ENCODE peak calls at places on chromosome 17, in nine cellular contexts. T, D, F, O, Y, Q, I, B and M are unnamed samples.

GRCh38 chr17:74212262-74212912 is 984 bp upstream of the TTYH2 start:
- DNase-seq in Q (no peak), F (no peak), B (no peak), I (peak; percentile 34), D (no peak), T (no peak), O (no peak), Y (no peak), M (no peak)

GRCh38 chr17:32136856-32137255 is 5.4 kb upstream of the RHOT1 start:
- DNase-seq in Q (no peak), D (no peak), B (no peak), F (no peak), I (no peak), Y (no peak), O (no peak), T (no peak), M (no peak)

GRCh38 chr17:50241431-50241830 is 32.8 kb upstream of the TMEM92 start:
- DNase-seq in O (no peak), Y (no peak), D (no peak), F (no peak), Q (no peak), B (no peak), I (no peak), T (no peak), M (no peak)

GRCh38 chr17:18248300-18248731 is 10.2 kb downstream of the FLII start:
- DNase-seq in Y (peak; percentile 16), F (peak; percentile 69), D (peak; percentile 33), T (no peak), B (peak; percentile 90), O (peak; percentile 29), I (peak; percentile 45), Q (peak; percentile 49), M (no peak)

GRCh38 chr17:16923097-16923903 is 48.6 kb downstream of the TNFRSF13B start:
- DNase-seq in Y (no peak), O (no peak), T (peak; percentile 53), B (no peak), I (no peak), F (no peak), Q (no peak), D (no peak), M (no peak)

GRCh38 chr17:16407911-16408588 is 7.3 kb upstream of the TRPV2 start:
- DNase-seq in Q (no peak), D (no peak), I (peak; percentile 16), Y (no peak), T (peak; percentile 79), B (peak; percentile 85), F (no peak), O (no peak), M (no peak)

GRCh38 chr17:746783-747629 is 5.1 kb downstream of the GEMIN4 start:
- DNase-seq in F (no peak), T (no peak), O (no peak), D (no peak), B (no peak), Y (no peak), I (no peak), Q (no peak), M (no peak)

GRCh38 chr17:19753661-19754463 is 5.8 kb upstream of the ALDH3A1 start:
- DNase-seq in D (no peak), F (no peak), T (peak; percentile 74), Y (no peak), B (peak; percentile 79), O (no peak), Q (no peak), I (peak; percentile 12), M (no peak)

GRCh38 chr17:48605991-48606891 is 1.5 kb upstream of the HOXB6 start:
- DNase-seq in I (no peak), B (no peak), D (no peak), F (no peak), Y (no peak), Q (no peak), T (no peak), O (no peak), M (no peak)

GRCh38 chr17:72188801-72189200 is 68.0 kb downstream of the SOX9 start:
- DNase-seq in D (no peak), I (no peak), T (no peak), F (no peak), Y (no peak), B (no peak), Q (no peak), O (no peak), M (no peak)

GRCh38 chr17:71777048-71777638 is 343.7 kb upstream of the SOX9 start:
- DNase-seq in D (no peak), I (no peak), Q (no peak), T (no peak), F (no peak), O (no peak), Y (no peak), B (no peak), M (no peak)

GRCh38 chr17:37485938-37486570 is 3.6 kb upstream of the DUSP14 start:
- DNase-seq in O (no peak), B (no peak), Y (no peak), I (no peak), F (no peak), D (no peak), Q (no peak), T (no peak), M (no peak)